ENCODE peak calls at places on chromosomes 13 and 19, in eight cellular contexts. S, N, J, Y, T, M, V and P are unnamed samples.

GRCh38 chr13:102856603-102857002 is 10.8 kb downstream of the ERCC5 start:
- DNase-seq in T (peak), N (no peak), Y (no peak), S (peak), M (no peak), V (no peak), J (no peak), P (no peak)

GRCh38 chr19:5889288-5889971 is 14.2 kb downstream of the NDUFA11 start:
- DNase-seq in Y (no peak), N (no peak), S (no peak), V (no peak), T (peak), J (no peak), M (peak), P (no peak)

GRCh38 chr13:109789262-109789661 is 2.9 kb upstream of the IRS2 start:
- DNase-seq in J (no peak), T (no peak), Y (no peak), V (no peak), S (no peak), M (no peak), N (no peak), P (no peak)

GRCh38 chr13:110341445-110342247 is 34.6 kb downstream of the COL4A2 start:
- DNase-seq in J (peak), N (no peak), S (peak), M (peak), V (no peak), T (peak), Y (no peak), P (no peak)

GRCh38 chr13:73661687-73662425 is 472.3 kb downstream of the KLF12 start:
- DNase-seq in Y (no peak), J (no peak), M (no peak), T (no peak), N (no peak), S (no peak), V (no peak), P (no peak)

GRCh38 chr13:112105884-112106283 is 38.9 kb downstream of the SOX1 start:
- DNase-seq in T (no peak), Y (no peak), M (no peak), S (no peak), J (no peak), N (no peak), V (no peak), P (no peak)

GRCh38 chr19:55451163-55451521 is 8.0 kb upstream of the SHISA7 start:
- DNase-seq in S (no peak), V (no peak), N (no peak), J (no peak), Y (no peak), T (no peak), M (no peak), P (no peak)

GRCh38 chr13:100644328-100644727 is 30.3 kb downstream of the TMTC4 start:
- DNase-seq in V (no peak), N (no peak), S (no peak), J (no peak), T (no peak), Y (no peak), M (peak), P (no peak)

GRCh38 chr19:48311384-48311783 is 14.0 kb upstream of the EMP3 start:
- DNase-seq in N (no peak), S (no peak), T (no peak), J (no peak), Y (no peak), V (no peak), M (no peak), P (no peak)

GRCh38 chr19:42573642-42574041 is 21.1 kb downstream of the CEACAM8 start:
- DNase-seq in N (no peak), S (no peak), V (no peak), J (no peak), M (no peak), Y (no peak), T (no peak), P (no peak)

GRCh38 chr13:69274231-69274630 is 833.4 kb upstream of the ATXN8OS start:
- DNase-seq in J (no peak), S (no peak), N (no peak), M (no peak), Y (no peak), T (no peak), V (no peak), P (no peak)

GRCh38 chr13:39810091-39810877 is 154.8 kb downstream of the COG6 start:
- DNase-seq in T (peak), J (no peak), V (no peak), S (no peak), M (no peak), Y (no peak), N (no peak), P (no peak)

GRCh38 chr13:108974686-108975085 is 345.3 kb downstream of the MYO16 start:
- DNase-seq in M (no peak), J (no peak), T (no peak), N (no peak), Y (no peak), V (no peak), S (no peak), P (no peak)

GRCh38 chr13:100803091-100803490 is 128.5 kb upstream of the TMTC4 start:
- DNase-seq in T (no peak), S (no peak), J (no peak), N (no peak), V (no peak), Y (no peak), M (no peak), P (no peak)

GRCh38 chr19:58581227-58582141 is 8.3 kb upstream of the MZF1 start:
- DNase-seq in J (peak), T (peak), M (peak), N (peak), S (peak), Y (no peak), V (peak), P (peak)

GRCh38 chr13:79621902-79622301 is 140.9 kb downstream of the NDFIP2 start:
- DNase-seq in M (no peak), J (no peak), T (no peak), N (no peak), V (no peak), Y (peak), S (no peak), P (no peak)

GRCh38 chr13:94764576-94765321 is 52.4 kb upstream of the SOX21 start:
- DNase-seq in J (no peak), V (no peak), M (no peak), S (no peak), N (no peak), Y (no peak), T (no peak), P (no peak)

GRCh38 chr13:99265823-99266426 is 7.7 kb upstream of the GPR18 start:
- DNase-seq in N (no peak), J (no peak), T (peak), S (peak), Y (no peak), V (peak), M (peak), P (peak)

GRCh38 chr13:77860621-77861020 is 58.0 kb downstream of the EDNRB start:
- DNase-seq in Y (no peak), T (peak), V (peak), J (no peak), M (peak), S (peak), N (peak), P (peak)

GRCh38 chr13:101298517-101298916 is 117.8 kb downstream of the NALCN start:
- DNase-seq in S (no peak), Y (no peak), M (no peak), T (peak), J (no peak), V (no peak), N (no peak), P (no peak)

GRCh38 chr13:89923731-89924130 is 1423.8 kb upstream of the MIR17HG start:
- DNase-seq in Y (no peak), J (no peak), S (peak), N (no peak), T (no peak), V (no peak), M (peak), P (peak)

GRCh38 chr19:45670670-45671453 is 2.8 kb downstream of the GIPR start:
- DNase-seq in M (peak), J (peak), N (no peak), Y (peak), S (peak), T (peak), V (peak), P (no peak)

GRCh38 chr19:9847087-9847671 is 12.1 kb downstream of the PIN1 start:
- DNase-seq in T (peak), Y (peak), J (peak), N (peak), S (peak), M (peak), V (peak), P (peak)

GRCh38 chr13:33208290-33208990 is 77.1 kb downstream of the STARD13 start:
- DNase-seq in T (no peak), M (no peak), S (no peak), N (no peak), V (no peak), J (no peak), Y (no peak), P (no peak)

GRCh38 chr19:48813123-48813911 is 2.5 kb upstream of the BCAT2 start:
- DNase-seq in M (no peak), T (no peak), V (no peak), S (no peak), Y (no peak), N (no peak), J (no peak), P (no peak)

GRCh38 chr19:33496496-33496895 is 25.1 kb downstream of the PEPD start:
- DNase-seq in V (no peak), Y (no peak), T (no peak), M (no peak), S (no peak), J (no peak), N (no peak), P (no peak)

GRCh38 chr13:113087923-113088690 is 17.5 kb upstream of the F7 start:
- DNase-seq in J (no peak), N (no peak), V (no peak), S (no peak), T (no peak), Y (no peak), M (no peak), P (no peak)

GRCh38 chr13:71912524-71912923 is 45.5 kb upstream of the DACH1 start:
- DNase-seq in V (no peak), T (no peak), Y (no peak), J (no peak), M (peak), S (peak), N (no peak), P (no peak)

GRCh38 chr13:77693449-77693940 is 4.0 kb upstream of the SLAIN1 start:
- DNase-seq in T (no peak), M (no peak), Y (no peak), V (no peak), S (no peak), N (no peak), J (no peak), P (no peak)

GRCh38 chr13:107765724-107766436 is 449.5 kb downstream of the LIG4 start:
- DNase-seq in V (no peak), J (no peak), S (peak), M (no peak), N (no peak), Y (no peak), T (peak), P (no peak)

GRCh38 chr13:51733656-51734334 is 70.2 kb downstream of the DHRS12 start:
- DNase-seq in N (no peak), V (no peak), S (peak), M (no peak), Y (no peak), T (peak), J (no peak), P (no peak)

GRCh38 chr19:49829200-49829599 is 11.1 kb downstream of the MED25 start:
- DNase-seq in M (no peak), T (no peak), J (no peak), N (no peak), S (no peak), V (no peak), Y (no peak), P (no peak)

GRCh38 chr19:17766543-17767131 is 15.4 kb downstream of the FCHO1 start:
- DNase-seq in S (peak), J (peak), V (peak), M (peak), N (no peak), Y (peak), T (peak), P (no peak)

GRCh38 chr13:102693781-102694180 is 1.1 kb downstream of the METTL21C start:
- DNase-seq in T (peak), M (peak), J (no peak), Y (no peak), N (peak), V (no peak), S (peak), P (no peak)

GRCh38 chr19:29623726-29624488 is 17.8 kb downstream of the POP4 start:
- DNase-seq in N (no peak), Y (no peak), T (no peak), J (no peak), M (no peak), V (peak), S (no peak), P (no peak)

GRCh38 chr13:49457221-49457620 is 13.1 kb downstream of the SETDB2 start:
- DNase-seq in N (no peak), M (peak), V (no peak), T (peak), Y (no peak), J (no peak), S (peak), P (no peak)

GRCh38 chr19:9849786-9850185 is 14.7 kb downstream of the PIN1 start:
- DNase-seq in V (no peak), T (no peak), J (no peak), N (no peak), Y (no peak), S (no peak), M (no peak), P (no peak)

GRCh38 chr19:33300016-33300981 is 2.0 kb downstream of the CEBPA start:
- DNase-seq in Y (no peak), J (no peak), S (no peak), V (no peak), M (no peak), T (peak), N (no peak), P (no peak)

GRCh38 chr19:3407556-3408516 is 41.5 kb downstream of the NFIC start:
- DNase-seq in S (no peak), N (no peak), M (peak), J (peak), T (peak), V (no peak), Y (no peak), P (no peak)
- H3K4me3 ChIP-seq in S (no peak), N (no peak), M (no peak), J (peak), T (no peak), V (no peak), Y (no peak), P (no peak)

GRCh38 chr13:25237083-25237482 is 50.2 kb downstream of the MTMR6 start:
- DNase-seq in T (no peak), N (no peak), S (no peak), J (no peak), Y (no peak), M (no peak), V (no peak), P (no peak)

GRCh38 chr13:25227690-25228089 is 55.6 kb upstream of the AMER2 start:
- DNase-seq in V (no peak), M (no peak), J (no peak), S (no peak), T (no peak), N (no peak), Y (no peak), P (no peak)

GRCh38 chr13:25233861-25234260 is 53.4 kb downstream of the MTMR6 start:
- DNase-seq in Y (no peak), V (no peak), J (no peak), S (no peak), M (no peak), N (no peak), T (no peak), P (no peak)

GRCh38 chr13:25231537-25231936 is 55.8 kb downstream of the MTMR6 start:
- DNase-seq in Y (no peak), M (no peak), J (no peak), V (no peak), T (no peak), N (no peak), S (no peak), P (no peak)

GRCh38 chr13:25232937-25233515 is 54.3 kb downstream of the MTMR6 start:
- DNase-seq in T (peak), M (peak), Y (no peak), J (no peak), S (peak), V (peak), N (no peak), P (peak)
- TF ChIP-seq CTCF in T (peak), M (peak), Y (peak), J (peak), S (peak), V (peak), N (peak), P (peak)

DNA sequence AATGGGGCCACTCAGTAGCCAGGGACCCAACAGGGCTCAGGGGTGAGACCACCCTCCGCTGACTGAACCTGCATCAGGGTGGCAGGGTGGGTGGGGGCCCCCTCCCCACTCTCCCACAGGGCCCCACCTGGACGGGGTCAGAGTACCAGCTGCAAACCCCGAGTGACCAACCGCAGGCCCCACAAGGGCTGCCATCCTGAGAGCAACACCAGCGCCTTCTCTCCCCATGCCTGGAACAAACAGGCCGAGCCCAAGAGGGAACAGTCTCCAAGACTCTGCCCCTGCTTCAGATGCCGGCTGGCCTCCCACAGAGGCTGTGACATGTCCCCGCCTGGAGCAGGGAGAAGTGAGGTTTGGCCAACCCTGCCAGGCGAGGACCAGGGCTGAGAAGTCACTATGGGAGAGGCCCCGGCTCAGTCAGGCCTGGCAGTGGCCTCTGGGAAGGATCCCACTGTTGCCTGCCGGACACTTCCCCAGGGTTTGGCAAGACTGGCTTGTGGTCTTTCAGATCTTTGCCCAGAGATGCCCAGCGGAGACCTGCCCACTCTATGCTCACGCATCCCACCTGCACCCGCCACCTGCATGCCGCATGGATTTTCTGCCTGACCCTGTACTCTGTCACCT is 27.2 kb downstream of the MPND start:
- DNase-seq in N (no peak), Y (no peak), V (no peak), J (no peak), S (no peak), T (no peak), M (no peak), P (no peak)
- H3K4me3 ChIP-seq in N (no peak), Y (no peak), V (peak), J (no peak), S (no peak), T (no peak), M (no peak), P (no peak)

GRCh38 chr13:36841411-36841810 is 22.4 kb downstream of the RFXAP start:
- DNase-seq in T (peak), J (no peak), N (no peak), V (no peak), M (peak), Y (no peak), S (no peak), P (no peak)
- TF ChIP-seq CTCF in T (no peak), J (no peak), N (no peak), V (no peak), M (no peak), Y (peak), S (no peak), P (peak)

DNA sequence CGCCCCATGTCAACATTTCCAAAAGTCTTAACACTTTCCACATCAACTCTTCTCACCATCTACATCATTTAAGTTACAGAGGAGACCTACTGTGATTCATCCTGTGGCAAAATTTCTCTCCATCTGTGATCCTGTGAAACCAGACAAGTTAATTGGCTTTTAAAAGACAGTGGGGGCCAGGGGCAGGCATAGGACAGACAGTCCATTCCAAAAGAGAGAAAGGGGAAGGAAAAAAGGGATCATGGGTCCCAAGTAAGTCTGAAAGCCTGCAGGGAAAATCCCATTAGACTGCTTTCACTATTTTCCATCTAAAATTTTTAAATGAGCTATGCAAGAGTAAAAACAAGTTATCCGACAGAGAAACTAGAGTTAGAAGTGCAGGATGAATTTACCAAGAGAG is 121.0 kb downstream of the MRPL57 start:
- DNase-seq in N (no peak), Y (no peak), V (no peak), T (no peak), M (no peak), J (no peak), S (peak), P (no peak)
- H3K4me3 ChIP-seq in N (no peak), Y (peak), V (peak), T (peak), M (peak), J (peak), S (peak), P (peak)

GRCh38 chr19:1466461-1467227 is 12.4 kb downstream of the C19orf25 start:
- DNase-seq in T (no peak), Y (no peak), M (no peak), V (no peak), S (no peak), N (no peak), J (no peak), P (no peak)

GRCh38 chr19:1466018-1466460 is 13.0 kb downstream of the C19orf25 start:
- DNase-seq in M (no peak), Y (no peak), T (no peak), S (no peak), N (no peak), V (no peak), J (no peak), P (no peak)

GRCh38 chr19:1467512-1468273 is 11.3 kb downstream of the C19orf25 start:
- DNase-seq in M (no peak), V (no peak), S (no peak), N (no peak), J (no peak), T (no peak), Y (no peak), P (no peak)

GRCh38 chr19:1467228-1467511 is 11.8 kb downstream of the C19orf25 start:
- DNase-seq in J (no peak), V (no peak), M (no peak), T (no peak), N (no peak), Y (no peak), S (no peak), P (no peak)

DNA sequence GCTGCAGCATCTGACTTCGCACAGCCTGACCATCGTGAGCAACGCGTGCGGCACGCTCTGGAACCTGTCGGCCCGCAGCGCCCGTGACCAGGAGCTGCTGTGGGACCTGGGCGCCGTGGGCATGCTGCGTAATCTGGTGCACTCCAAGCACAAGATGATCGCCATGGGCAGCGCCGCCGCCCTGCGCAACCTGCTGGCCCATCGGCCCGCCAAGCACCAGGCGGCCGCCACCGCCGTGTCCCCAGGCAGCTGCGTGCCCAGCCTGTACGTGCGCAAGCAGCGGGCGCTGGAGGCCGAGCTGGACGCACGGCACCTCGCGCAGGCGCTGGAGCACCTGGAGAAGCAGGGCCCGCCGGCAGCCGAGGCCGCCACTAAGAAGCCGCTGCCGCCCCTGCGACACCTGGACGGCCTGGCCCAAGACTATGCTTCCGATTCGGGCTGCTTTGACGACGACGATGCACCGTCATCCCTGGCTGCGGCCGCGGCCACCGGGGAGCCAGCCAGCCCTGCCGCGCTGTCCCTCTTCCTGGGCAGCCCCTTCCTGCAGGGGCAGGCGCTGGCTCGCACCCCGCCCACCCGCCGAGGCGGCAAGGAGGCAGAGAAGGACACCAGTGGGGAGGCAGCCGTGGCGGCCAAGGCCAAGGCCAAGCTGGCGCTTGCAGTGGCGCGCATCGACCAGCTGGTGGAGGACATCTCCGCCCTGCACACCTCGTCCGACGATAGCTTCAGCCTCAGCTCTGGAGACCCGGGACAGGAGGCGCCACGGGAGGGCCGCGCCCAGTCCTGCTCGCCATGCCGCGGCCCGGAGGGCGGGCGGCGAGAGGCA is 13.6 kb downstream of the C19orf25 start:
- DNase-seq in N (no peak), J (no peak), V (no peak), T (no peak), Y (no peak), M (peak), S (peak), P (no peak)
- TF ChIP-seq CTCF in N (peak), J (peak), V (no peak), T (peak), Y (no peak), M (no peak), S (peak), P (peak)